ENCODE peak calls at places on chromosomes 16 and 17, in five cellular contexts. R is OCI-LY7, J is K562, M is GM23248, D is mammary epithelial cell. I is an unnamed sample.

GRCh38 chr17:7429722-7430121 is 1.1 kb downstream of the SPEM3 start:
- DNase-seq in R (no peak), J (no peak), M (no peak), D (no peak), I (no peak)

GRCh38 chr16:20879175-20880053 is 20.7 kb downstream of the DCUN1D3 start:
- DNase-seq in R (no peak), J (no peak), M (peak; percentile 58), D (peak; percentile 61), I (peak; percentile 5)

GRCh38 chr16:26196310-26196709 is 504.6 kb downstream of the HS3ST4 start:
- DNase-seq in R (no peak), J (no peak), M (no peak), D (no peak), I (no peak)

GRCh38 chr17:45149669-45150603 is 1.7 kb downstream of the HEXIM1 start:
- DNase-seq in R (peak; percentile 43), J (peak; percentile 72), M (peak; percentile 86), D (peak; percentile 65), I (peak; percentile 79)

GRCh38 chr17:30922235-30922993 is 669 bp downstream of the ADAP2 start:
- DNase-seq in R (no peak), J (no peak), M (peak; percentile 44), D (no peak), I (peak; percentile 85)

GRCh38 chr16:5046914-5047313 is 13.2 kb upstream of the NAGPA start:
- DNase-seq in R (no peak), J (no peak), M (no peak), D (no peak), I (no peak)

GRCh38 chr17:69677130-69677529 is 262.6 kb downstream of the MAP2K6 start:
- DNase-seq in R (no peak), J (no peak), M (no peak), D (no peak), I (no peak)

GRCh38 chr17:9763643-9764042 is 27.7 kb downstream of the DHRS7C start:
- DNase-seq in R (no peak), J (no peak), M (no peak), D (no peak), I (no peak)

GRCh38 chr16:89375021-89375420 is 115.3 kb downstream of the ANKRD11 start:
- DNase-seq in R (peak; percentile 73), J (no peak), M (no peak), D (no peak), I (no peak)

GRCh38 chr17:7864995-7865650 is 7.3 kb downstream of the CYB5D1 start:
- DNase-seq in R (peak; percentile 16), J (no peak), M (no peak), D (no peak), I (no peak)

GRCh38 chr17:57461082-57461481 is 204.8 kb downstream of the MSI2 start:
- DNase-seq in R (no peak), J (no peak), M (peak; percentile 58), D (peak; percentile 63), I (no peak)

GRCh38 chr16:53504665-53505064 is 1.7 kb upstream of the AKTIP start:
- DNase-seq in R (no peak), J (no peak), M (peak; percentile 59), D (peak; percentile 4), I (no peak)

GRCh38 chr17:76419576-76420245 is 33.2 kb downstream of the UBE2O start:
- DNase-seq in R (peak; percentile 57), J (no peak), M (no peak), D (no peak), I (peak; percentile 78)

GRCh38 chr17:73066148-73066884 is 26.2 kb downstream of the SLC39A11 start:
- DNase-seq in R (no peak), J (no peak), M (no peak), D (no peak), I (no peak)

GRCh38 chr17:6079155-6079554 is 9.0 kb downstream of the WSCD1 start:
- DNase-seq in R (no peak), J (no peak), M (no peak), D (no peak), I (no peak)

GRCh38 chr17:8916470-8916869 is 49.0 kb upstream of the PIK3R6 start:
- DNase-seq in R (no peak), J (no peak), M (no peak), D (no peak), I (no peak)

GRCh38 chr16:4780235-4780634 is 7.9 kb downstream of the SEPTIN12 start:
- DNase-seq in R (no peak), J (peak; percentile 22), M (peak; percentile 30), D (no peak), I (peak; percentile 70)

DNA sequence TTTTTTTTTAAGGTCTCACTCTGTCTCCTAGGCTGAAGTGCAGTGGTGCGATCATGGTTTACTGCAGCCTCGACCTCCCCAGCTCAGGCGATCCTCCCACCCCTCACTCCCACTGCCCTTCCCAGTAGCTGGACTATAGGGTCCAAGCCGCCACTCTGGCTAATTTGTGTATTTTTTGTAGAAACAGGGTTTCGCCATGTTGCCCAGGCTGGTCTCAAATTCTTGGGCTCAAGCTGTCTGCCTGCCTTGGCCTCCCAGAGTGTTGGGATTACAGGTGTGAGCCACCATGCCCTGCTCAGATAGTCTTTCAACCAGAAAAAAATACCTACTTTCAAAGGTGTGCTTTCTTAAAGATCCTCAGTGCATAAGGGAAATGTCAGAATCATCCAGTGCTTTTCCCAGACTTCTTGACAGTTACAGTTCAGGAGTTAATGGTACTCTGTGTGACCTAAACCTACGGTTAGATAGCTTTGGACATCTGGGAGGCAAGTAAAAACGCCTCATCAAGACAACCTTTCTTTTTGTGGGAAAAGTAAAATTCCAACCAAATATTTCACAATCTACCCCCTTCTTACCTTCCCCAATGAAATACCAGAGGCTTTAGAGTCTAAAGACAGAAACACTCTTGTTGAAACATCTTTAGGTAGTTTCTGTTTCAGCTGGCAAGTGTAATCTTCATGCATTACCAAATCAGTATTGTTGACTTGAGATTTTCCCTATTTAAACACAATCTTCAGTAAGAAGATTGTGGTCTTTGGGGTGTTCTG is 6.8 kb downstream of the RSPRY1 start:
- DNase-seq in R (no peak), J (no peak), M (peak; percentile 43), D (peak; percentile 61), I (no peak)
- H3K79me2 ChIP-seq in R (peaks cover 53% of the 10 kb centered on the region), J (peaks cover 85% of the 10 kb centered on the region), M (peaks cover 93% of the 10 kb centered on the region), D (peaks cover 94% of the 10 kb centered on the region), I (peaks cover 90% of the 10 kb centered on the region)

GRCh38 chr17:80664217-80664780 is 119.7 kb downstream of the RPTOR start:
- DNase-seq in R (no peak), J (no peak), M (peak; percentile 19), D (no peak), I (no peak)

GRCh38 chr17:80668375-80669149 is 123.9 kb downstream of the RPTOR start:
- DNase-seq in R (no peak), J (no peak), M (no peak), D (no peak), I (no peak)

GRCh38 chr17:80665792-80666191 is 121.2 kb downstream of the RPTOR start:
- DNase-seq in R (no peak), J (no peak), M (no peak), D (no peak), I (no peak)

GRCh38 chr17:80667462-80668277 is 123.0 kb downstream of the RPTOR start:
- DNase-seq in R (no peak), J (no peak), M (no peak), D (no peak), I (no peak)

DNA sequence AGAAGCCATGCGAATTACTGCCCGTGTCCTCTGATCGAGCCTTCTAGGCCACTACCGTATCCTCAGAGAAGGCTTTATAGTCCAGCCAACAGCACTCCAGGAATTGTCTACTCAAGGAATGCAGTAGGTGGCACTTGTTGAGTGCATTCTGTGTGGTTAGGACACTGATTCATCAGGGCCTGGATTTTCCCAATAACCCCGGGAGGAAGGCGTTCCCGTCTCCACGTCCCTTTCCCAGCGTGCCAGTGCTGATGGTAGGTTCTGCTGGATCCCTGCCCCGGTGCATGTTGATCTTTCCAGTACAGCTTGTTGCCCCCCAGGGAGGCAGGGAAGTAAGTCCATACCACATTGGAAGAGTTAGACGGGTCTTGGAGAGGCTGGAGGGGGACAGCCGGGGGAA is 122.2 kb downstream of the RPTOR start:
- DNase-seq in R (no peak), J (no peak), M (no peak), D (no peak), I (no peak)
- H3K79me2 ChIP-seq in R (peaks cover 31% of the 10 kb centered on the region), J (peaks cover 46% of the 10 kb centered on the region), M (peaks cover 82% of the 10 kb centered on the region), D (peaks cover 58% of the 10 kb centered on the region), I (peaks cover 49% of the 10 kb centered on the region)

GRCh38 chr17:28827672-28828071 is 14.9 kb downstream of the FAM222B start:
- DNase-seq in R (no peak), J (peak; percentile 41), M (no peak), D (no peak), I (no peak)
- H3K79me2 ChIP-seq in R (no peaks in the 10 kb centered on the region), J (peaks cover 87% of the 10 kb centered on the region), M (peaks cover 95% of the 10 kb centered on the region), D (peaks cover 75% of the 10 kb centered on the region), I (peaks cover 62% of the 10 kb centered on the region)

GRCh38 chr17:48841395-48841831 is 10.6 kb downstream of the CALCOCO2 start:
- DNase-seq in R (peak; percentile 26), J (no peak), M (peak; percentile 87), D (peak; percentile 35), I (no peak)
- H3K79me2 ChIP-seq in R (no peaks in the 10 kb centered on the region), J (peaks cover 3% of the 10 kb centered on the region), M (peaks cover 64% of the 10 kb centered on the region), D (peaks cover 26% of the 10 kb centered on the region), I (peaks cover 40% of the 10 kb centered on the region)